ENCODE peak calls at places on chromosomes 13 and 19, in ten cellular contexts. U, D, Y, N, H, A, R, K, O and S are unnamed samples.

GRCh38 chr13:54185785-54186184 is 1157.2 kb downstream of the OLFM4 start:
- DNase-seq in Y (no peak), K (no peak), A (no peak), N (no peak), O (no peak), U (no peak), D (no peak), H (no peak), R (no peak), S (no peak)

GRCh38 chr19:58399903-58400637 is 4.6 kb downstream of the RNF225 start:
- DNase-seq in A (no peak), Y (no peak), K (no peak), U (no peak), O (peak; percentile 36), D (no peak), N (no peak), R (peak; percentile 50), H (no peak), S (no peak)

GRCh38 chr19:30997222-30997621 is 352.0 kb downstream of the TSHZ3 start:
- DNase-seq in K (no peak), A (no peak), N (no peak), H (no peak), Y (no peak), D (no peak), O (no peak), R (no peak), U (no peak), S (no peak)

GRCh38 chr13:101942535-101943157 is 459.2 kb downstream of the FGF14 start:
- DNase-seq in D (no peak), K (no peak), R (no peak), N (no peak), U (no peak), Y (no peak), H (no peak), O (no peak), A (no peak), S (no peak)

GRCh38 chr19:46448601-46449000 is 19.9 kb upstream of the PNMA8C start:
- DNase-seq in K (no peak), H (no peak), D (no peak), Y (no peak), N (no peak), O (no peak), U (no peak), A (no peak), R (no peak), S (no peak)

GRCh38 chr19:5826531-5827341 is 12.8 kb downstream of the FUT6 start:
- DNase-seq in A (no peak), U (peak; percentile 94), D (peak; percentile 83), R (no peak), Y (peak; percentile 31), K (no peak), H (peak; percentile 71), N (peak; percentile 90), O (peak; percentile 67), S (peak; percentile 55)

GRCh38 chr13:24281188-24282008 is 28.0 kb upstream of the C1QTNF9 start:
- DNase-seq in N (no peak), R (no peak), Y (no peak), A (no peak), K (no peak), H (no peak), U (peak; percentile 46), D (no peak), O (no peak), S (no peak)

GRCh38 chr19:6639439-6639838 is 30.5 kb downstream of the TNFSF14 start:
- DNase-seq in Y (no peak), K (no peak), N (no peak), O (peak; percentile 50), U (no peak), D (no peak), A (no peak), H (no peak), R (no peak), S (no peak)

GRCh38 chr19:1401138-1401888 is at the start of gene GAMT:
- DNase-seq in Y (no peak), O (peak; percentile 72), A (no peak), K (no peak), H (peak; percentile 68), D (peak; percentile 74), U (no peak), N (no peak), R (no peak), S (peak; percentile 38)

GRCh38 chr19:1402411-1403070 is 1.2 kb upstream of the GAMT start:
- DNase-seq in N (no peak), U (no peak), O (no peak), A (no peak), H (no peak), Y (no peak), K (no peak), R (no peak), D (no peak), S (no peak)

GRCh38 chr19:1400281-1401137 is 833 bp downstream of the GAMT start:
- DNase-seq in H (peak; percentile 73), U (peak; percentile 69), K (peak; percentile 78), D (no peak), A (no peak), N (no peak), O (peak; percentile 64), R (no peak), Y (no peak), S (no peak)

GRCh38 chr19:1399745-1400144 is 1.6 kb downstream of the GAMT start:
- DNase-seq in A (no peak), H (no peak), D (no peak), O (no peak), K (no peak), Y (no peak), R (no peak), U (no peak), N (no peak), S (no peak)

GRCh38 chr19:1401889-1402217 is 511 bp upstream of the GAMT start:
- DNase-seq in H (no peak), U (no peak), A (no peak), D (no peak), K (no peak), R (no peak), O (no peak), N (no peak), Y (no peak), S (no peak)
- H3K4me3 ChIP-seq in H (no peak overlapping the region), U (no peak overlapping the region), A (peak overlapping the region; percentile 71), D (peak overlapping the region; percentile 72), K (peak overlapping the region; percentile 78), R (no peak overlapping the region), O (peak overlapping the region; percentile 80), N (peak overlapping the region; percentile 41), Y (no peak overlapping the region), S (peak overlapping the region; percentile 43)

GRCh38 chr13:53110614-53111013 is 82.0 kb downstream of the OLFM4 start:
- DNase-seq in U (no peak), R (no peak), N (no peak), A (no peak), D (no peak), Y (no peak), O (no peak), H (no peak), K (no peak), S (no peak)

GRCh38 chr13:53110181-53110580 is 81.6 kb downstream of the OLFM4 start:
- DNase-seq in N (no peak), H (no peak), Y (no peak), D (no peak), K (no peak), A (no peak), R (no peak), O (no peak), U (no peak), S (no peak)

DNA sequence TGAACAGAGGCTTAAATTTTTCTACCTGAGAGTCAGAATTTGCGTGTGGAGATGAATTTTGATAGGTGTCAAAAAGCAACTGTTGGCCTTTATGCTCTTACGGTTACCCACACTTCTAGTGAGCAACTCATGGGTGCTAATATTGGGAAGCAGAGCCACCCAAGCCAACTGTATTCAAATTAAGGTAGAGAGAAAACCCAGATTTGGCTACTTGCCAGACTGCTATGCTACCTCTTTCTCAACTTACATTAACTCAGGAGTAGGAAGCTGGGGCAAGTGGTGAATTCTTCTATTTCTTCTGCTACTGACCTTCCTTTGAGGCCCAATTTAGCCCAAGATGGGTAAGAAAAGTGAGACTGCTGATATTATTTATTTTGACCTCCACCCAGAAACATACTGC is 83.9 kb downstream of the OLFM4 start:
- DNase-seq in R (no peak), A (no peak), U (no peak), D (no peak), H (no peak), K (no peak), N (no peak), Y (no peak), O (no peak), S (no peak)
- H3K27ac ChIP-seq in R (no peak overlapping the region), A (no peak overlapping the region), U (no peak overlapping the region), D (no peak overlapping the region), H (no peak overlapping the region), K (no peak overlapping the region), N (no peak overlapping the region), Y (no peak overlapping the region), O (no peak overlapping the region), S (no peak overlapping the region)

GRCh38 chr19:33797821-33798633 is 1.4 kb downstream of the KCTD15 start:
- DNase-seq in O (peak; percentile 54), D (peak; percentile 64), N (peak; percentile 84), K (peak; percentile 75), Y (peak; percentile 48), H (peak; percentile 76), U (no peak), A (peak; percentile 33), R (peak; percentile 63), S (no peak)
- H3K4me3 ChIP-seq in O (peak overlapping the region; percentile 83), D (peak overlapping the region; percentile 70), N (peak overlapping the region; percentile 81), K (peak overlapping the region; percentile 77), Y (peak overlapping the region; percentile 51), H (peak overlapping the region; percentile 82), U (no peak overlapping the region), A (peak overlapping the region; percentile 63), R (peak overlapping the region; percentile 80), S (no peak overlapping the region)

GRCh38 chr13:44433863-44434262 is 60.2 kb downstream of the SERP2 start:
- DNase-seq in A (no peak), D (no peak), U (no peak), K (no peak), N (no peak), R (no peak), O (no peak), Y (no peak), H (no peak), S (no peak)

GRCh38 chr13:44435142-44435982 is 61.7 kb downstream of the SERP2 start:
- DNase-seq in D (peak; percentile 98), Y (peak; percentile 99), K (peak; percentile 99), A (peak; percentile 98), R (peak; percentile 97), O (peak; percentile 98), U (peak; percentile 99), N (peak; percentile 99), H (peak; percentile 91), S (peak; percentile 74)

GRCh38 chr13:44436589-44437337 is 63.1 kb downstream of the SERP2 start:
- DNase-seq in A (peak; percentile 94), N (peak; percentile 98), U (peak; percentile 95), H (peak; percentile 95), R (peak; percentile 95), K (peak; percentile 96), O (peak; percentile 92), Y (peak; percentile 96), D (peak; percentile 96), S (peak; percentile 32)

GRCh38 chr13:44432595-44432994 is 59.0 kb downstream of the SERP2 start:
- DNase-seq in R (no peak), D (no peak), Y (no peak), N (no peak), A (peak; percentile 31), U (no peak), K (no peak), O (no peak), H (no peak), S (no peak)

DNA sequence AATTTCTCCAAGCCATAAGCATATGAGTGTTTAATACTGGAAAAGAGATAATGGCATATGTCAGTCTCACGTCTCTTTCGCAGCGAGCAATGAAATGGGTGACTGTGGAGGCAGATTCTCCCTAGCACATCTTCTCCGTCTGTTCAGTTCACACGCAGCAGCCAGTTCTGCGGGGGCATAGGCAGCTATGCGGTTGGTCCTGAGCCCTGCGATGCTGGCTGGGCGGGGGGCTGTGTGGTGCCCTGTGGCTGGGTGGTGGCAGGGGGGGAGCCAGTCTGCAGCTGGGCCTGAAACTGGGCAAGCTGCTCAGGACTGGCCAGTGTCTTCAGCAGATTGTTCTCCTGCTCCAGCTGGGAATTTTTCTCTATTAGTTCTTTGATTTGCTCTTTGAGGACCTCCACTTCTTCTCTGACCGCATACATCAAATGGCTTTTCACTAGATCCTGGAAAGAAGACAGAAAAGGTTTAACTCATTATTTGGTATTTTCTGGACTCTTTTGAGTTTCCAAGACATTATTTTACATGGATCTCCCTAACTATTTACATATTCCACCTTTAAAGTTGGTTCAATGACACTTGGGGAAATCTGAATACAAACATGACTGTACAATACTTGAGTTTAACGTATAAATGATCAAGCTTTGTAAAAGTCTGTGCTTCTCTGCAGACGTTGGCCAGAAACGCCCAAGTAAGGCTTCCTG is 61.0 kb downstream of the SERP2 start:
- DNase-seq in N (no peak), A (no peak), R (no peak), K (no peak), Y (no peak), D (no peak), O (no peak), U (no peak), H (no peak), S (no peak)
- H3K27ac ChIP-seq in N (peak overlapping the region; percentile 94), A (peak overlapping the region; percentile 53), R (no peak overlapping the region), K (peak overlapping the region; percentile 92), Y (peak overlapping the region; percentile 20), D (peak overlapping the region; percentile 92), O (peak overlapping the region; percentile 87), U (peak overlapping the region; percentile 96), H (no peak overlapping the region), S (peak overlapping the region; percentile 30)